ENCODE peak calls at places on chromosomes 13 and 19, in nine cellular contexts. V is HAP-1; W is ascending aorta; C is Right ventricle myocardium superior; G is CD8-positive, alpha-beta T cell; O is AG10803; D is hepatocyte; N is cardiac fibroblast; S is activated CD8-positive, alpha-beta memory T cell treated with anti-CD3 and anti-CD28 coated beads for 4 hours. T is an unnamed sample.

GRCh38 chr19:7337380-7338194 is 11.2 kb upstream of the ARHGEF18 start:
- DNase-seq in V (no peak), W (no peak), C (peak), G (no peak), O (no peak), D (no peak), N (no peak), S (no peak), T (no peak)

GRCh38 chr19:52664461-52664860 is 26.3 kb upstream of the ZNF83 start:
- DNase-seq in V (no peak), W (no peak), C (no peak), G (no peak), O (no peak), D (no peak), N (no peak), S (no peak), T (no peak)

GRCh38 chr19:5435642-5436017 is 19.6 kb upstream of the ZNRF4 start:
- DNase-seq in V (no peak), W (no peak), C (no peak), G (no peak), O (no peak), D (no peak), N (no peak), S (no peak), T (no peak)

GRCh38 chr13:74024314-74024713 is 109.9 kb downstream of the KLF12 start:
- DNase-seq in V (no peak), W (no peak), C (no peak), G (no peak), O (no peak), D (peak), N (no peak), S (no peak), T (no peak)

GRCh38 chr19:17200408-17201079 is 14.6 kb upstream of the USE1 start:
- DNase-seq in V (no peak), W (no peak), C (no peak), G (no peak), O (no peak), D (no peak), N (no peak), S (no peak), T (no peak)

GRCh38 chr13:52010890-52011689 is at the start of gene ATP7B:
- DNase-seq in V (peak), W (peak), C (peak), G (peak), O (no peak), D (peak), N (no peak), S (no peak), T (peak)

GRCh38 chr19:56141416-56141992 is 417 bp downstream of the ZNF444 start:
- DNase-seq in V (no peak), W (peak), C (no peak), G (no peak), O (no peak), D (peak), N (peak), S (no peak), T (no peak)

GRCh38 chr19:13790354-13790753 is 4.9 kb upstream of the ZSWIM4 start:
- DNase-seq in V (no peak), W (no peak), C (no peak), G (no peak), O (peak), D (no peak), N (peak), S (peak), T (no peak)

GRCh38 chr13:66765559-66765958 is 464.6 kb downstream of the PCDH9 start:
- DNase-seq in V (no peak), W (no peak), C (no peak), G (no peak), O (no peak), D (no peak), N (no peak), S (no peak), T (no peak)

GRCh38 chr13:61880576-61881283 is 465.1 kb upstream of the PCDH20 start:
- DNase-seq in V (peak), W (no peak), C (no peak), G (no peak), O (no peak), D (peak), N (peak), S (no peak), T (no peak)

GRCh38 chr13:40706439-40706838 is 40.0 kb upstream of the FOXO1 start:
- DNase-seq in V (no peak), W (no peak), C (no peak), G (no peak), O (no peak), D (no peak), N (no peak), S (no peak), T (no peak)

GRCh38 chr19:21604351-21604926 is 99.0 kb downstream of the ZNF429 start:
- DNase-seq in V (no peak), W (no peak), C (no peak), G (no peak), O (peak), D (no peak), N (peak), S (no peak), T (no peak)

GRCh38 chr19:14337510-14337909 is 43.7 kb upstream of the ADGRE5 start:
- DNase-seq in V (peak), W (no peak), C (peak), G (no peak), O (no peak), D (peak), N (peak), S (no peak), T (peak)

GRCh38 chr19:18776736-18777135 is 14.4 kb downstream of the COMP start:
- DNase-seq in V (no peak), W (no peak), C (no peak), G (no peak), O (peak), D (no peak), N (peak), S (no peak), T (no peak)

GRCh38 chr19:46659151-46660007 is 1.6 kb downstream of the DACT3 start:
- DNase-seq in V (peak), W (peak), C (no peak), G (no peak), O (peak), D (peak), N (no peak), S (no peak), T (no peak)

GRCh38 chr13:33169273-33169980 is 116.1 kb downstream of the STARD13 start:
- DNase-seq in V (no peak), W (no peak), C (no peak), G (no peak), O (peak), D (no peak), N (peak), S (no peak), T (no peak)

GRCh38 chr19:41895745-41896580 is 13.0 kb downstream of the ARHGEF1 start:
- DNase-seq in V (no peak), W (no peak), C (no peak), G (no peak), O (no peak), D (no peak), N (no peak), S (no peak), T (no peak)

GRCh38 chr13:73607489-73608156 is 526.6 kb downstream of the KLF12 start:
- DNase-seq in V (peak), W (no peak), C (no peak), G (no peak), O (no peak), D (no peak), N (no peak), S (no peak), T (no peak)

GRCh38 chr13:49774376-49775005 is 18.0 kb downstream of the KPNA3 start:
- DNase-seq in V (no peak), W (no peak), C (no peak), G (no peak), O (no peak), D (no peak), N (no peak), S (no peak), T (no peak)

GRCh38 chr19:48480151-48480475 is 10.9 kb downstream of the CYTH2 start:
- DNase-seq in V (no peak), W (peak), C (peak), G (no peak), O (peak), D (no peak), N (no peak), S (no peak), T (peak)

GRCh38 chr13:30743319-30744055 is 8.1 kb downstream of the ALOX5AP start:
- DNase-seq in V (no peak), W (peak), C (no peak), G (no peak), O (peak), D (peak), N (peak), S (no peak), T (peak)

GRCh38 chr13:40402931-40403412 is 263.5 kb downstream of the FOXO1 start:
- DNase-seq in V (no peak), W (no peak), C (no peak), G (no peak), O (peak), D (no peak), N (peak), S (no peak), T (peak)

GRCh38 chr19:17333611-17334413 is 843 bp downstream of the ANO8 start:
- DNase-seq in V (peak), W (no peak), C (no peak), G (no peak), O (peak), D (peak), N (peak), S (peak), T (no peak)

GRCh38 chr19:4911314-4911713 is 2.0 kb downstream of the UHRF1 start:
- DNase-seq in V (no peak), W (no peak), C (no peak), G (no peak), O (peak), D (no peak), N (no peak), S (no peak), T (no peak)

GRCh38 chr19:9836021-9836420 is 903 bp downstream of the PIN1 start:
- DNase-seq in V (no peak), W (no peak), C (peak), G (no peak), O (peak), D (no peak), N (peak), S (no peak), T (no peak)

GRCh38 chr13:107941345-107942029 is 273.8 kb downstream of the LIG4 start:
- DNase-seq in V (no peak), W (no peak), C (no peak), G (no peak), O (no peak), D (no peak), N (no peak), S (no peak), T (no peak)

GRCh38 chr19:35790981-35791813 is 15.8 kb downstream of the ARHGAP33 start:
- DNase-seq in V (peak), W (peak), C (peak), G (no peak), O (no peak), D (no peak), N (no peak), S (no peak), T (no peak)

GRCh38 chr13:46622918-46623256 is 69.9 kb downstream of the LRCH1 start:
- DNase-seq in V (no peak), W (no peak), C (peak), G (no peak), O (peak), D (peak), N (peak), S (no peak), T (peak)

GRCh38 chr19:46107371-46107770 is 17.1 kb downstream of the IGFL3 start:
- DNase-seq in V (no peak), W (no peak), C (no peak), G (no peak), O (peak), D (no peak), N (peak), S (no peak), T (no peak)

T was measured in left cardiac atrium.